ENCODE peak calls at places on chromosomes 4 and X, in six cellular contexts. One of them, this sample, is unnamed.

GRCh38 chr4:149264093-149264733 is 551.4 kb downstream of the IQCM start:
- DNase-seq in suprapubic skin: no peak
- DNase-seq in upper lobe of left lung: no peak
- DNase-seq in H1: no peak
- DNase-seq in SK-N-SH: peak
- DNase-seq in stomach: peak
- DNase-seq in this sample: no peak

GRCh38 chrX:54891573-54891972 is 29.1 kb upstream of the TRO start:
- DNase-seq in suprapubic skin: no peak
- DNase-seq in upper lobe of left lung: no peak
- DNase-seq in H1: no peak
- DNase-seq in SK-N-SH: peak
- DNase-seq in stomach: no peak
- DNase-seq in this sample: no peak

GRCh38 chr4:5899396-5899795 is 6.5 kb upstream of the CRMP1 start:
- DNase-seq in suprapubic skin: no peak
- DNase-seq in upper lobe of left lung: no peak
- DNase-seq in H1: no peak
- DNase-seq in SK-N-SH: no peak
- DNase-seq in stomach: no peak
- DNase-seq in this sample: no peak

GRCh38 chr4:82852751-82853053 is 38.3 kb downstream of the SEC31A start:
- DNase-seq in suprapubic skin: no peak
- DNase-seq in upper lobe of left lung: no peak
- DNase-seq in H1: no peak
- DNase-seq in SK-N-SH: no peak
- DNase-seq in stomach: no peak
- DNase-seq in this sample: no peak

GRCh38 chr4:187380181-187380581 is 615.4 kb upstream of the ZFP42 start:
- DNase-seq in suprapubic skin: no peak
- DNase-seq in upper lobe of left lung: no peak
- DNase-seq in H1: peak
- DNase-seq in SK-N-SH: no peak
- DNase-seq in stomach: no peak
- DNase-seq in this sample: no peak

GRCh38 chrX:150546711-150547153 is 21.7 kb upstream of the MTM1 start:
- DNase-seq in suprapubic skin: no peak
- DNase-seq in upper lobe of left lung: no peak
- DNase-seq in H1: no peak
- DNase-seq in SK-N-SH: no peak
- DNase-seq in stomach: no peak
- DNase-seq in this sample: no peak

GRCh38 chrX:33434256-33435092 is 223.1 kb upstream of the DMD start:
- DNase-seq in suprapubic skin: no peak
- DNase-seq in upper lobe of left lung: no peak
- DNase-seq in H1: peak
- DNase-seq in SK-N-SH: peak
- DNase-seq in stomach: peak
- DNase-seq in this sample: peak

GRCh38 chrX:39857780-39858179 is 240.0 kb downstream of the BCOR start:
- DNase-seq in suprapubic skin: no peak
- DNase-seq in upper lobe of left lung: no peak
- DNase-seq in H1: no peak
- DNase-seq in SK-N-SH: no peak
- DNase-seq in stomach: no peak
- DNase-seq in this sample: no peak

GRCh38 chr4:132332932-132333722 is 816.0 kb upstream of the PCDH10 start:
- DNase-seq in suprapubic skin: no peak
- DNase-seq in upper lobe of left lung: no peak
- DNase-seq in H1: no peak
- DNase-seq in SK-N-SH: peak
- DNase-seq in stomach: no peak
- DNase-seq in this sample: no peak

GRCh38 chr4:143564472-143564871 is 51.0 kb downstream of the SMARCA5 start:
- DNase-seq in suprapubic skin: no peak
- DNase-seq in upper lobe of left lung: no peak
- DNase-seq in H1: no peak
- DNase-seq in SK-N-SH: no peak
- DNase-seq in stomach: no peak
- DNase-seq in this sample: no peak

GRCh38 chrX:56812515-56813105 is 83.6 kb downstream of the NBDY start:
- DNase-seq in suprapubic skin: no peak
- DNase-seq in upper lobe of left lung: no peak
- DNase-seq in H1: no peak
- DNase-seq in SK-N-SH: no peak
- DNase-seq in stomach: no peak
- DNase-seq in this sample: no peak

GRCh38 chr4:155692990-155693659 is 26.5 kb downstream of the GUCY1A1 start:
- DNase-seq in suprapubic skin: no peak
- DNase-seq in upper lobe of left lung: no peak
- DNase-seq in H1: no peak
- DNase-seq in SK-N-SH: no peak
- DNase-seq in stomach: no peak
- DNase-seq in this sample: no peak

GRCh38 chrX:44071847-44072545 is 98.8 kb upstream of the NDP start:
- DNase-seq in suprapubic skin: no peak
- DNase-seq in upper lobe of left lung: no peak
- DNase-seq in H1: no peak
- DNase-seq in SK-N-SH: no peak
- DNase-seq in stomach: no peak
- DNase-seq in this sample: no peak

GRCh38 chr4:155761047-155761446 is 2.2 kb downstream of the GUCY1B1 start:
- DNase-seq in suprapubic skin: no peak
- DNase-seq in upper lobe of left lung: no peak
- DNase-seq in H1: no peak
- DNase-seq in SK-N-SH: no peak
- DNase-seq in stomach: no peak
- DNase-seq in this sample: no peak

GRCh38 chr4:1385373-1386340 is 20.6 kb downstream of the NKX1-1 start:
- DNase-seq in suprapubic skin: no peak
- DNase-seq in upper lobe of left lung: peak
- DNase-seq in H1: no peak
- DNase-seq in SK-N-SH: no peak
- DNase-seq in stomach: no peak
- DNase-seq in this sample: no peak

GRCh38 chr4:98527528-98527927 is 130.9 kb downstream of the TSPAN5 start:
- DNase-seq in suprapubic skin: no peak
- DNase-seq in upper lobe of left lung: no peak
- DNase-seq in H1: no peak
- DNase-seq in SK-N-SH: no peak
- DNase-seq in stomach: no peak
- DNase-seq in this sample: no peak

GRCh38 chrX:426881-427280 is 40.2 kb upstream of the PPP2R3B start:
- DNase-seq in suprapubic skin: no peak
- DNase-seq in upper lobe of left lung: no peak
- DNase-seq in H1: no peak
- DNase-seq in SK-N-SH: no peak
- DNase-seq in stomach: no peak
- DNase-seq in this sample: no peak

GRCh38 chr4:951594-952468 is 19.6 kb downstream of the TMEM175 start:
- DNase-seq in suprapubic skin: no peak
- DNase-seq in upper lobe of left lung: peak
- DNase-seq in H1: no peak
- DNase-seq in SK-N-SH: peak
- DNase-seq in stomach: no peak
- DNase-seq in this sample: peak

GRCh38 chr4:165879581-165879980 is 6.5 kb downstream of the TLL1 start:
- DNase-seq in suprapubic skin: no peak
- DNase-seq in upper lobe of left lung: no peak
- DNase-seq in H1: no peak
- DNase-seq in SK-N-SH: no peak
- DNase-seq in stomach: no peak
- DNase-seq in this sample: no peak

GRCh38 chr4:54657194-54657555 is 582 bp upstream of the KIT start:
- DNase-seq in suprapubic skin: no peak
- DNase-seq in upper lobe of left lung: no peak
- DNase-seq in H1: no peak
- DNase-seq in SK-N-SH: peak
- DNase-seq in stomach: no peak
- DNase-seq in this sample: no peak

GRCh38 chrX:20829665-20830481 is 544.3 kb upstream of the CNKSR2 start:
- DNase-seq in suprapubic skin: no peak
- DNase-seq in upper lobe of left lung: no peak
- DNase-seq in H1: no peak
- DNase-seq in SK-N-SH: no peak
- DNase-seq in stomach: no peak
- DNase-seq in this sample: no peak
- TF ChIP-seq EP300 in suprapubic skin: no peak
- TF ChIP-seq EP300 in upper lobe of left lung: no peak
- TF ChIP-seq EP300 in H1: no peak
- TF ChIP-seq EP300 in SK-N-SH: no peak
- TF ChIP-seq EP300 in stomach: no peak
- TF ChIP-seq EP300 in this sample: no peak

GRCh38 chrX:79367907-79368306 is 773 bp upstream of the ITM2A start:
- DNase-seq in suprapubic skin: no peak
- DNase-seq in upper lobe of left lung: no peak
- DNase-seq in H1: no peak
- DNase-seq in SK-N-SH: no peak
- DNase-seq in stomach: no peak
- DNase-seq in this sample: no peak
- TF ChIP-seq POLR2AphosphoS5 in suprapubic skin: no peak
- TF ChIP-seq POLR2AphosphoS5 in upper lobe of left lung: no peak
- TF ChIP-seq POLR2AphosphoS5 in H1: no peak
- TF ChIP-seq POLR2AphosphoS5 in SK-N-SH: no peak
- TF ChIP-seq POLR2AphosphoS5 in stomach: no peak
- TF ChIP-seq POLR2AphosphoS5 in this sample: no peak

DNA sequence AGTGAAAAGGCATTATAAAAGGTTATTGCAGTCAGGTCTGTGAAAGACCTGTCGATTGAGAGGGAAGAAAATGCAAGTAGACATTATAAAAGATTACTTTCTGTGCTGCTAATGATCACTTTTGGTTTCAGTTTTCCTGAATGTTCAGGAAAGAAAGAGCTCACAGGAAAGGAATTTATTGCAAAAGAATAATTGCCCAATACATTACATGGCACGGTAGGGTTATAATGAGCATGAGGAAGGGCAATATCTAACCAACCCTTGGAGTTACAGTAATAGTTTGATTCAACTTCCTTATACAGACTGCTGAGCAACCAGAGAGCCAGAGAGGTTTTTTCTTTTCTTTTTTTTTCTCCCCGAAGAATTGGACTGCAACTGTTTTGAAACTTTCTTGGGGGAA is 246.9 kb downstream of the C4orf33 start:
- DNase-seq in suprapubic skin: no peak
- DNase-seq in upper lobe of left lung: no peak
- DNase-seq in H1: no peak
- DNase-seq in SK-N-SH: no peak
- DNase-seq in stomach: no peak
- DNase-seq in this sample: no peak
- TF ChIP-seq EP300 in suprapubic skin: no peak
- TF ChIP-seq EP300 in upper lobe of left lung: peak
- TF ChIP-seq EP300 in H1: no peak
- TF ChIP-seq EP300 in SK-N-SH: no peak
- TF ChIP-seq EP300 in stomach: no peak
- TF ChIP-seq EP300 in this sample: no peak

GRCh38 chrX:41209853-41210252 is 124.1 kb upstream of the DDX3X start:
- DNase-seq in suprapubic skin: no peak
- DNase-seq in upper lobe of left lung: no peak
- DNase-seq in H1: no peak
- DNase-seq in SK-N-SH: no peak
- DNase-seq in stomach: no peak
- DNase-seq in this sample: no peak
- TF ChIP-seq POLR2AphosphoS5 in suprapubic skin: no peak
- TF ChIP-seq POLR2AphosphoS5 in upper lobe of left lung: no peak
- TF ChIP-seq POLR2AphosphoS5 in H1: no peak
- TF ChIP-seq POLR2AphosphoS5 in SK-N-SH: no peak
- TF ChIP-seq POLR2AphosphoS5 in stomach: no peak
- TF ChIP-seq POLR2AphosphoS5 in this sample: no peak

GRCh38 chr4:55951191-55951922 is 2.6 kb downstream of the CEP135 start:
- DNase-seq in suprapubic skin: no peak
- DNase-seq in upper lobe of left lung: no peak
- DNase-seq in H1: no peak
- DNase-seq in SK-N-SH: no peak
- DNase-seq in stomach: no peak
- DNase-seq in this sample: no peak

GRCh38 chr4:55947254-55947882 is 1.4 kb upstream of the CEP135 start:
- DNase-seq in suprapubic skin: no peak
- DNase-seq in upper lobe of left lung: no peak
- DNase-seq in H1: no peak
- DNase-seq in SK-N-SH: no peak
- DNase-seq in stomach: no peak
- DNase-seq in this sample: no peak

GRCh38 chr4:55947912-55948725 is 626 bp upstream of the CEP135 start:
- DNase-seq in suprapubic skin: no peak
- DNase-seq in upper lobe of left lung: no peak
- DNase-seq in H1: no peak
- DNase-seq in SK-N-SH: peak
- DNase-seq in stomach: no peak
- DNase-seq in this sample: no peak

GRCh38 chr4:55949480-55949802 is 696 bp downstream of the CEP135 start:
- DNase-seq in suprapubic skin: no peak
- DNase-seq in upper lobe of left lung: no peak
- DNase-seq in H1: no peak
- DNase-seq in SK-N-SH: no peak
- DNase-seq in stomach: no peak
- DNase-seq in this sample: no peak

GRCh38 chr4:55948726-55949479 is at the start of gene CEP135:
- DNase-seq in suprapubic skin: peak
- DNase-seq in upper lobe of left lung: peak
- DNase-seq in H1: peak
- DNase-seq in SK-N-SH: peak
- DNase-seq in stomach: peak
- DNase-seq in this sample: peak
- TF ChIP-seq EP300 in suprapubic skin: no peak
- TF ChIP-seq EP300 in upper lobe of left lung: peak
- TF ChIP-seq EP300 in H1: no peak
- TF ChIP-seq EP300 in SK-N-SH: peak
- TF ChIP-seq EP300 in stomach: no peak
- TF ChIP-seq EP300 in this sample: no peak

DNA sequence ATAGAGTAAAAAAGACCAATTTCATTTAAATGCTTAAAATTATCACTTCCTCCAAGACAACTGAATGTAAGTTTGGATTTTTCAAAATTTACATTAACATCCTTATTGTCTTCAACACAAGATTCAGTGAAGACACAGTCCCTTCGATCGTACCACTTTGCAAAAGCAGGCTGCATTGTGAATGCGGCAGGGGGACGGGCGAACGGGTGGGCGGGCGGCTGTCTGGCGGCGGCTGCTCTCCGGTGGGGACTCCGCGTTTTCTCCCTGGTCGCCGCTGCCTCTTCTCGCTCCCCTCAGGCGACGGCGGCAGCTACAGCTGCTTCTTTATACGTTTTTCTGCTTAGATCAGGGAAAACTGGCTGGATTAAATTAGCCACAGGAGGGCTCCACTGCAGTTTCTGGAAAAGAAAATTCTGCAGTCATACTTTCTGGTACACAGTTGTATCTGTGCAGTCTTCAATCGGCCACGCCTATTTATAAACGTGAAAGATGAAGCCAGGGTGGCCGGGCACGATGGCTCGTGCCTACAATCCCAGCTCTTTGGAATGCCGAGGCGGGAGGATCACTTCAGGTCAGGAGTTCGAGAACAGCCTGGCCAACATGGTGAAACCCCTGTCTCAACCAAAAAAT is 33.9 kb upstream of the HPF1 start:
- DNase-seq in suprapubic skin: no peak
- DNase-seq in upper lobe of left lung: peak
- DNase-seq in H1: peak
- DNase-seq in SK-N-SH: peak
- DNase-seq in stomach: no peak
- DNase-seq in this sample: no peak
- TF ChIP-seq POLR2AphosphoS5 in suprapubic skin: no peak
- TF ChIP-seq POLR2AphosphoS5 in upper lobe of left lung: no peak
- TF ChIP-seq POLR2AphosphoS5 in H1: no peak
- TF ChIP-seq POLR2AphosphoS5 in SK-N-SH: no peak
- TF ChIP-seq POLR2AphosphoS5 in stomach: no peak
- TF ChIP-seq POLR2AphosphoS5 in this sample: no peak

This sample was measured in sigmoid colon.